ENCODE peak calls at places on chromosome 10, in four cellular contexts. C is stimulated activated CD4-positive, alpha-beta T cell treated with anti-CD3 and anti-CD28 coated beads, Interleukin-2, amount 100 ng/mL, for 24 hours; S is lower leg skin; Q is PC-9. G is an unnamed sample.

GRCh38 chr10:124353896-124354295 is 64.8 kb downstream of the OAT start:
- DNase-seq in C (no peak), Q (no peak), S (peak), G (no peak)

GRCh38 chr10:104274762-104275721 is 6.1 kb downstream of the GSTO2 start:
- DNase-seq in C (peak), S (no peak), Q (peak), G (peak)

GRCh38 chr10:110448682-110449418 is 48.9 kb upstream of the DUSP5 start:
- DNase-seq in S (peak), C (no peak), Q (no peak), G (no peak)

GRCh38 chr10:57338823-57339558 is 928.7 kb downstream of the IPMK start:
- DNase-seq in Q (no peak), C (no peak), S (no peak), G (peak)

GRCh38 chr10:77179015-77179695 is 458.5 kb downstream of the KCNMA1 start:
- DNase-seq in C (no peak), S (no peak), Q (peak), G (no peak)

GRCh38 chr10:83724471-83725241 is 414.7 kb upstream of the GHITM start:
- DNase-seq in C (no peak), Q (no peak), S (no peak), G (peak)

GRCh38 chr10:35887686-35888085 is 245.6 kb upstream of the FZD8 start:
- DNase-seq in Q (no peak), S (no peak), C (no peak), G (no peak)

GRCh38 chr10:28991738-28992270 is 297.1 kb upstream of the LYZL1 start:
- DNase-seq in S (no peak), Q (peak), C (peak), G (peak)

GRCh38 chr10:4315529-4315928 is 510.5 kb upstream of the AKR1E2 start:
- DNase-seq in C (no peak), S (no peak), Q (no peak), G (no peak)

GRCh38 chr10:29146311-29146710 is 142.6 kb upstream of the LYZL1 start:
- DNase-seq in Q (no peak), S (no peak), C (no peak), G (no peak)